ENCODE peak calls at places on chromosomes 5 and 9, in six cellular contexts. W is A549, U is mucosa of descending colon, R is ovary, A is PC-3, N is Peyer's patch. O is an unnamed sample.

GRCh38 chr9:18390393-18390792 is 83.6 kb upstream of the ADAMTSL1 start:
- DNase-seq in W (no peak), U (no peak), R (peak), A (no peak), N (no peak), O (no peak)

GRCh38 chr9:6506571-6506970 is 93.6 kb downstream of the UHRF2 start:
- DNase-seq in W (no peak), U (no peak), R (no peak), A (peak), N (no peak), O (peak)

GRCh38 chr9:134420281-134420835 is 94.1 kb downstream of the RXRA start:
- DNase-seq in W (no peak), U (no peak), R (no peak), A (no peak), N (no peak), O (no peak)

GRCh38 chr5:77898385-77898784 is 122.2 kb upstream of the TBCA start:
- DNase-seq in W (no peak), U (no peak), R (no peak), A (no peak), N (no peak), O (peak)

GRCh38 chr5:77981820-77982219 is 205.7 kb upstream of the TBCA start:
- DNase-seq in W (no peak), U (no peak), R (no peak), A (no peak), N (no peak), O (no peak)

GRCh38 chr9:81410201-81410600 is 279.1 kb downstream of the TLE1 start:
- DNase-seq in W (peak), U (no peak), R (no peak), A (peak), N (no peak), O (peak)

GRCh38 chr9:105694848-105695581 is 674 bp downstream of the TMEM38B start:
- DNase-seq in W (peak), U (peak), R (peak), A (peak), N (peak), O (peak)

GRCh38 chr9:136545065-136545965 is 533 bp downstream of the NOTCH1 start:
- DNase-seq in W (no peak), U (peak), R (no peak), A (no peak), N (peak), O (no peak)

GRCh38 chr5:59661939-59662615 is 231.4 kb downstream of the PDE4D start:
- DNase-seq in W (no peak), U (no peak), R (no peak), A (no peak), N (peak), O (no peak)
- H3K4me3 ChIP-seq in W (peak), U (no peak), R (no peak), A (no peak), N (no peak), O (no peak)

GRCh38 chr5:96379862-96380261 is 53.2 kb downstream of the PCSK1 start:
- DNase-seq in W (no peak), U (no peak), R (no peak), A (no peak), N (no peak), O (no peak)

GRCh38 chr5:96377597-96377996 is 55.5 kb downstream of the PCSK1 start:
- DNase-seq in W (no peak), U (no peak), R (no peak), A (no peak), N (no peak), O (peak)

GRCh38 chr5:96384353-96384752 is 48.7 kb downstream of the PCSK1 start:
- DNase-seq in W (peak), U (no peak), R (no peak), A (peak), N (no peak), O (peak)

GRCh38 chr5:96377167-96377566 is 55.9 kb downstream of the PCSK1 start:
- DNase-seq in W (no peak), U (no peak), R (no peak), A (no peak), N (no peak), O (peak)

GRCh38 chr5:96381526-96381925 is 51.5 kb downstream of the PCSK1 start:
- DNase-seq in W (no peak), U (no peak), R (no peak), A (no peak), N (no peak), O (no peak)
- TF ChIP-seq CTCF in W (peak), U (no peak), R (no peak), A (no peak), N (no peak), O (no peak)

GRCh38 chr9:126411225-126411947 is 84.8 kb downstream of the MVB12B start:
- DNase-seq in W (no peak), U (no peak), R (no peak), A (peak), N (no peak), O (peak)
- H3K4me3 ChIP-seq in W (no peak), U (no peak), R (no peak), A (no peak), N (peak), O (peak)

DNA sequence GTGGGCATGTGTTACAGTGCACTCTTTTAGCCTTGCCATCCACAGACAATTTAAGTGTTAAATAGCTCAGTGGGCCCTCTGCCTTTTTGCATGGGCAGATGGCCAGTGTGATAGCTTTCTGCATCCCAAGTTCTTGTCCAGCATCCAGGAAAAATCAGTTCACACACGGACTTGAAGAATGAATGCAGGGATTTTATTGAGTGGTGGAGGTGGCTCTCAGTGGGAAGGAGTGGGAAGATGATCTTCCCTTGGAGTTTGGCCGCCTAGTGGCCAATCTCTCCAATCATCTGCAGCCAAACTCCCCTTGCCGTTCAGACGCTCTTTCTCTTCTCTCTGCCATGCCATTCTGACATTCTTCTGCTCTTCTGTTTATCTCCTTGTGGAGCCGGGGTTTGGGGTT is 322.4 kb upstream of the GRAMD2B start:
- DNase-seq in W (peak), U (no peak), R (no peak), A (no peak), N (no peak), O (no peak)
- TF ChIP-seq CTCF in W (peak), U (no peak), R (no peak), A (peak), N (no peak), O (peak)

GRCh38 chr5:147515269-147515668 is 5.4 kb upstream of the DPYSL3 start:
- DNase-seq in W (no peak), U (no peak), R (no peak), A (no peak), N (no peak), O (no peak)

GRCh38 chr5:147519380-147519779 is 9.5 kb upstream of the DPYSL3 start:
- DNase-seq in W (no peak), U (no peak), R (no peak), A (no peak), N (no peak), O (no peak)

GRCh38 chr5:147520450-147520849 is 10.6 kb upstream of the DPYSL3 start:
- DNase-seq in W (no peak), U (no peak), R (no peak), A (peak), N (no peak), O (no peak)

GRCh38 chr5:147512640-147513334 is 2.9 kb upstream of the DPYSL3 start:
- DNase-seq in W (no peak), U (no peak), R (no peak), A (peak), N (no peak), O (no peak)

DNA sequence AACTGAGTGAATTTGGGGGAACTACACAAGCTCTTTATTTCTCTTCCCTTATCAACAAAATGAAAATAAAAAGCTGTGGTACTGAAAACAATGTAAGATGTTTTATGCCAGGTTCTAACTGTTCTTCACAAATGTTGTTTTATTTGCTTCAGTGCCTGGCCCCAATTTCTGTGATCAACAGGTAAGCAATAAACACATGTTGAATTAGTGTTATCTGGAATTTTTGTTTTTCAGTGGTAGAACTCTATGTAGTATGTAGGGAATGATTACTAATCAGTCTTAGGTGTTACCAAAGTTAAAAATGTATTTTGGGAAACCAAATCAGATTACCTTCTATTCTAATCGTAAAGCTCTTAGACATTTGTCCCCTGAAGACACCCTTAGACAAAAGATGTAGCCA is 7.5 kb upstream of the DPYSL3 start:
- DNase-seq in W (no peak), U (no peak), R (no peak), A (no peak), N (no peak), O (no peak)
- H3K4me3 ChIP-seq in W (no peak), U (no peak), R (no peak), A (no peak), N (no peak), O (no peak)

GRCh38 chr9:137878146-137878941 is 762 bp downstream of the CACNA1B start:
- DNase-seq in W (no peak), U (peak), R (no peak), A (no peak), N (no peak), O (no peak)
- TF ChIP-seq CTCF in W (no peak), U (no peak), R (no peak), A (no peak), N (no peak), O (no peak)

DNA sequence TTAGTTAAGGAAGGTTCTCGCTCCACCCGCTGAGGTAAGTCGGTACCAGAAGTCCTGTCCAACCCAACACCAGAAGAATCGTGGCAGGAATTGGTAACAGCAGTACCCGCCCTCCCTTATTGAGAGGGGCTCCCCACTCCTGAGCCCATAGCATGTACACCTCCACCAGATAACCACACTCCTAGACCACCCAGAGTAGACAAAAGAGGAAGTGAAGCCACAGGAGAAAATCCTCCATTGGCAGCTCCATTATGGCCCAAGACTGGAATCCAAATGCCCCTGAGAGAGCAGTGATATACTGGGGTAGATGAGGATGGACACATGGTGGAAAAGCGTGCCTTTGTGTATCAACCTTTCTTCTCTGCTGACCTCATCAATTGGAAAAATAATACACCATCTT is 106.1 kb upstream of the EPB41L4A start:
- DNase-seq in W (no peak), U (no peak), R (no peak), A (no peak), N (no peak), O (no peak)
- H3K4me3 ChIP-seq in W (no peak), U (no peak), R (no peak), A (no peak), N (no peak), O (no peak)

GRCh38 chr9:130107955-130108354 is 54.2 kb downstream of the GPR107 start:
- DNase-seq in W (no peak), U (no peak), R (no peak), A (no peak), N (no peak), O (no peak)

GRCh38 chr9:130111805-130112204 is 58.1 kb downstream of the GPR107 start:
- DNase-seq in W (no peak), U (no peak), R (no peak), A (no peak), N (no peak), O (no peak)

GRCh38 chr9:130110596-130111021 is 56.9 kb downstream of the GPR107 start:
- DNase-seq in W (no peak), U (no peak), R (peak), A (no peak), N (no peak), O (no peak)

GRCh38 chr9:130112244-130113151 is 58.8 kb downstream of the GPR107 start:
- DNase-seq in W (no peak), U (no peak), R (no peak), A (no peak), N (no peak), O (no peak)

DNA sequence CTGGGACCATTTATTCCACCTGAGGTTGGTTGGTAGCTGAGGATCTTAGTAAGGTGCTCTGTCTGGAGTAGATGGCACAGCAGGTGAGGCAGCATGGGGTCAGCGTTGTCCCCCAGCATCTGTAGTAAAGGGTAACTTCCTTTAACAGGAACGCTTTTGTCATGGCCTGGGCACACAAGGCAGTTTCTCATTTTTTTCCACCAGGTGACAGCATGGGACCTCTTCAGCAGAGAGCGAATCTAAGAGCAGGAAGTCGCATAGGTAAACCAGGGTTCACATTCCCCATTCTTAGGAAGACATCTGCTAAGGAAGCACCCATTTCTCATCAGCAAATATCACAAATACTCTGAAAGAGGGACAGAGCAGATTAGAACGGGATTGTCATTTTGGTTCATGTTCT is 56.5 kb downstream of the GPR107 start:
- DNase-seq in W (no peak), U (no peak), R (no peak), A (no peak), N (no peak), O (no peak)
- TF ChIP-seq CTCF in W (no peak), U (no peak), R (no peak), A (no peak), N (no peak), O (peak)

DNA sequence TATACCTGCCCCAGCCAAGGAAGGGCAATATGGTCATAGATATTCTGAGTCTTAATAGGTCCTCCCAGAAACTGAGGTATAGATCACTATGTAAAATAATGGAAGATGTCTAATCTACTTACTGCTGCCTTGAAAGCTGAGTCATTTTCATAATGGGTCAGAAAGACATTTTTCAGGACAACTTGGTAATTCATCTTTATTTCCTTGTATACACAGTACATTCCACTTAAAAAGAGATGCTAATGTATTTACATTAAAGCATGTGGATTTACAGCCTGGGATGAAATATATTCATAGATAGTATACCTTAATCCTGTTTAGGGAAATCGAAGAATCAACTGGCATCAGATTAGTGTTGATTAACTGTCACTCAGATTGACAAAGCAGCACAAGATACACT is 219.1 kb upstream of the PPP1R2B start:
- DNase-seq in W (no peak), U (no peak), R (no peak), A (no peak), N (no peak), O (no peak)
- H3K4me3 ChIP-seq in W (no peak), U (no peak), R (no peak), A (no peak), N (no peak), O (no peak)

GRCh38 chr5:169886033-169886432 is 94.3 kb downstream of the INSYN2B start:
- DNase-seq in W (no peak), U (no peak), R (no peak), A (no peak), N (no peak), O (no peak)
- TF ChIP-seq CTCF in W (no peak), U (no peak), R (no peak), A (no peak), N (no peak), O (no peak)

O was measured in bronchial epithelial cell.